ENCODE peak calls at places on chromosomes 16 and 17, in eight cellular contexts. S is adrenal gland; V is T-helper 9 cell; W is activated gamma-delta T cell treated with Interleukin-2 at 50 U/mL for 16 hours; K is lower lobe of right lung; X is AG09309; J is effector CD4-positive, alpha-beta T cell; Z is CD8-positive, alpha-beta memory T cell. O is an unnamed sample.

GRCh38 chr16:77133706-77134105 is 57.3 kb upstream of the MON1B start:
- DNase-seq in S (no peak), V (no peak), W (no peak), K (no peak), X (no peak), J (no peak), Z (no peak), O (no peak)

GRCh38 chr16:71425746-71426068 is 16.1 kb downstream of the TLE7 start:
- DNase-seq in S (no peak), V (no peak), W (no peak), K (no peak), X (no peak), J (no peak), Z (no peak), O (no peak)

GRCh38 chr17:4786516-4786915 is 352 bp upstream of the VMO1 start:
- DNase-seq in S (no peak), V (no peak), W (no peak), K (no peak), X (no peak), J (no peak), Z (no peak), O (no peak)

GRCh38 chr17:74981979-74982662 is 5.3 kb upstream of the CDR2L start:
- DNase-seq in S (peak), V (peak), W (peak), K (peak), X (no peak), J (peak), Z (peak), O (no peak)

GRCh38 chr16:9971907-9972306 is 210.3 kb downstream of the GRIN2A start:
- DNase-seq in S (no peak), V (no peak), W (no peak), K (no peak), X (no peak), J (no peak), Z (no peak), O (no peak)

GRCh38 chr17:7220593-7221280 is 999 bp downstream of the ACADVL start:
- DNase-seq in S (peak), V (peak), W (peak), K (peak), X (no peak), J (peak), Z (peak), O (no peak)

GRCh38 chr16:82331974-82332750 is 162.1 kb upstream of the MPHOSPH6 start:
- DNase-seq in S (no peak), V (no peak), W (no peak), K (no peak), X (no peak), J (no peak), Z (no peak), O (no peak)

GRCh38 chr17:79045001-79045729 is 21.2 kb downstream of the C1QTNF1 start:
- DNase-seq in S (no peak), V (no peak), W (no peak), K (no peak), X (no peak), J (no peak), Z (no peak), O (no peak)

GRCh38 chr17:62716834-62717588 is 89.5 kb downstream of the MRC2 start:
- DNase-seq in S (no peak), V (no peak), W (no peak), K (no peak), X (no peak), J (no peak), Z (no peak), O (peak)

GRCh38 chr17:10118788-10119130 is 79.6 kb downstream of the GAS7 start:
- DNase-seq in S (no peak), V (no peak), W (no peak), K (no peak), X (no peak), J (no peak), Z (no peak), O (no peak)

GRCh38 chr16:85083051-85083639 is 29.1 kb downstream of the CIBAR2 start:
- DNase-seq in S (no peak), V (no peak), W (no peak), K (no peak), X (no peak), J (no peak), Z (no peak), O (no peak)

GRCh38 chr16:51971184-51971583 is 575.8 kb downstream of the TOX3 start:
- DNase-seq in S (no peak), V (no peak), W (no peak), K (no peak), X (no peak), J (no peak), Z (no peak), O (no peak)

GRCh38 chr17:74605361-74605760 is 13.3 kb upstream of the CD300LD start:
- DNase-seq in S (peak), V (no peak), W (no peak), K (no peak), X (peak), J (no peak), Z (no peak), O (peak)

GRCh38 chr17:8151641-8152111 is 528 bp downstream of the PER1 start:
- DNase-seq in S (peak), V (no peak), W (no peak), K (peak), X (no peak), J (peak), Z (no peak), O (no peak)

GRCh38 chr16:82671743-82672142 is 45.0 kb downstream of the CDH13 start:
- DNase-seq in S (no peak), V (peak), W (peak), K (no peak), X (no peak), J (peak), Z (peak), O (no peak)

O was measured in RWPE2.